ENCODE peak calls at places on chromosomes 1 and 21, in five cellular contexts. G is RWPE1, U is foreskin keratinocyte, S is heart right ventricle, B is breast epithelium. X is an unnamed sample.

GRCh38 chr1:91687452-91687851 is 186.8 kb downstream of the CDC7 start:
- DNase-seq in G (no peak), U (no peak), S (no peak), B (no peak), X (no peak)

GRCh38 chr1:234727018-234727757 is 117.2 kb upstream of the IRF2BP2 start:
- DNase-seq in G (no peak), U (no peak), S (no peak), B (no peak), X (no peak)

GRCh38 chr1:162704673-162705424 is 72.6 kb downstream of the DDR2 start:
- DNase-seq in G (no peak), U (no peak), S (peak; percentile 31), B (no peak), X (peak; percentile 62)

GRCh38 chr1:81876901-81877750 is 76.4 kb downstream of the ADGRL2 start:
- DNase-seq in G (peak; percentile 37), U (peak; percentile 34), S (no peak), B (no peak), X (no peak)

GRCh38 chr1:115977481-115978258 is 1.4 kb downstream of the SLC22A15 start:
- DNase-seq in G (peak; percentile 74), U (peak; percentile 72), S (no peak), B (no peak), X (no peak)

GRCh38 chr1:67711850-67712202 is 26.8 kb downstream of the GADD45A start:
- DNase-seq in G (no peak), U (no peak), S (no peak), B (no peak), X (no peak)

GRCh38 chr1:77021637-77022036 is 154.4 kb downstream of the ST6GALNAC5 start:
- DNase-seq in G (no peak), U (no peak), S (no peak), B (no peak), X (no peak)

GRCh38 chr1:17919525-17920439 is 164.6 kb downstream of the ACTL8 start:
- DNase-seq in G (peak; percentile 30), U (no peak), S (no peak), B (no peak), X (no peak)

GRCh38 chr1:159821171-159821867 is 5.4 kb upstream of the SLAMF8 start:
- DNase-seq in G (no peak), U (no peak), S (no peak), B (no peak), X (no peak)

GRCh38 chr21:45318556-45319341 is 31.1 kb upstream of the POFUT2 start:
- DNase-seq in G (no peak), U (no peak), S (peak; percentile 88), B (no peak), X (peak; percentile 68)

GRCh38 chr1:229186373-229187056 is 84.4 kb upstream of the RAB4A start:
- DNase-seq in G (no peak), U (no peak), S (no peak), B (no peak), X (no peak)

GRCh38 chr1:232291258-232291657 is 338.7 kb downstream of the SIPA1L2 start:
- DNase-seq in G (no peak), U (no peak), S (no peak), B (no peak), X (no peak)

GRCh38 chr1:59433440-59433813 is 136.5 kb downstream of the FGGY start:
- DNase-seq in G (no peak), U (no peak), S (no peak), B (no peak), X (peak; percentile 41)

GRCh38 chr1:56437959-56438358 is 141.4 kb downstream of the PLPP3 start:
- DNase-seq in G (peak; percentile 10), U (no peak), S (no peak), B (no peak), X (no peak)

GRCh38 chr1:176055398-176055797 is 151.7 kb downstream of the COP1 start:
- DNase-seq in G (no peak), U (no peak), S (no peak), B (no peak), X (no peak)

GRCh38 chr1:157155658-157156057 is 17.5 kb upstream of the ETV3 start:
- DNase-seq in G (no peak), U (no peak), S (peak; percentile 31), B (no peak), X (peak; percentile 29)

GRCh38 chr21:39715804-39716397 is 29.1 kb upstream of the IGSF5 start:
- DNase-seq in G (peak; percentile 47), U (no peak), S (peak; percentile 16), B (no peak), X (peak; percentile 41)

GRCh38 chr1:176670853-176671252 is 207.9 kb downstream of the PAPPA2 start:
- DNase-seq in G (no peak), U (no peak), S (no peak), B (no peak), X (no peak)

GRCh38 chr1:184610872-184611614 is 143.6 kb downstream of the EDEM3 start:
- DNase-seq in G (no peak), U (no peak), S (no peak), B (no peak), X (no peak)

GRCh38 chr21:15279484-15279883 is 214.7 kb upstream of the NRIP1 start:
- DNase-seq in G (peak; percentile 11), U (no peak), S (no peak), B (no peak), X (no peak)

GRCh38 chr1:17167783-17168479 is 37.0 kb upstream of the PADI1 start:
- DNase-seq in G (peak; percentile 36), U (no peak), S (no peak), B (no peak), X (no peak)

GRCh38 chr1:236997882-236998281 is 6.4 kb downstream of the MT1HL1 start:
- DNase-seq in G (no peak), U (no peak), S (peak; percentile 63), B (no peak), X (no peak)

GRCh38 chr1:227869851-227870305 is 54.4 kb downstream of the PRSS38 start:
- DNase-seq in G (no peak), U (no peak), S (no peak), B (no peak), X (peak; percentile 37)

GRCh38 chr1:8902765-8903164 is 24.3 kb upstream of the ENO1 start:
- DNase-seq in G (no peak), U (no peak), S (no peak), B (no peak), X (no peak)

GRCh38 chr1:9626201-9626608 is 25.3 kb upstream of the PIK3CD start:
- DNase-seq in G (no peak), U (no peak), S (no peak), B (no peak), X (no peak)

GRCh38 chr1:106534612-106535011 is 521.9 kb upstream of the PRMT6 start:
- DNase-seq in G (no peak), U (no peak), S (no peak), B (no peak), X (no peak)

GRCh38 chr1:67552336-67552759 is 122.1 kb upstream of the SERBP1 start:
- DNase-seq in G (no peak), U (no peak), S (no peak), B (no peak), X (no peak)

GRCh38 chr1:64291931-64292330 is 88.5 kb downstream of the UBE2U start:
- DNase-seq in G (no peak), U (no peak), S (no peak), B (no peak), X (no peak)

GRCh38 chr1:14614326-14614725 is 15.8 kb downstream of the KAZN start:
- DNase-seq in G (no peak), U (no peak), S (no peak), B (no peak), X (no peak)

GRCh38 chr1:27574871-27575831 is 28.8 kb downstream of the AHDC1 start:
- DNase-seq in G (peak; percentile 78), U (peak; percentile 47), S (peak; percentile 85), B (no peak), X (peak; percentile 83)

GRCh38 chr1:215521279-215521678 is 45.8 kb upstream of the KCTD3 start:
- DNase-seq in G (no peak), U (no peak), S (no peak), B (no peak), X (no peak)
- H3K27ac ChIP-seq in G (no peak overlapping the region), U (no peak overlapping the region), S (no peak overlapping the region), B (no peak overlapping the region), X (no peak overlapping the region)

GRCh38 chr1:83857705-83858104 is 141.2 kb downstream of the TTLL7 start:
- DNase-seq in G (no peak), U (no peak), S (no peak), B (no peak), X (no peak)

GRCh38 chr1:83860506-83861221 is 138.3 kb downstream of the TTLL7 start:
- DNase-seq in G (peak; percentile 25), U (no peak), S (peak; percentile 88), B (peak; percentile 85), X (peak; percentile 74)

GRCh38 chr1:83856381-83856780 is 142.6 kb downstream of the TTLL7 start:
- DNase-seq in G (no peak), U (no peak), S (no peak), B (no peak), X (no peak)

GRCh38 chr1:83854456-83854855 is 144.5 kb downstream of the TTLL7 start:
- DNase-seq in G (no peak), U (no peak), S (no peak), B (no peak), X (no peak)

GRCh38 chr1:83857108-83857507 is 141.8 kb downstream of the TTLL7 start:
- DNase-seq in G (no peak), U (no peak), S (no peak), B (no peak), X (no peak)
- TF ChIP-seq CTCF in G (no peak), U (peak; percentile 38), S (no peak), B (no peak), X (no peak)

GRCh38 chr1:151273924-151274466 is 8.1 kb upstream of the ZNF687 start:
- DNase-seq in G (no peak), U (no peak), S (no peak), B (no peak), X (no peak)
- H3K27ac ChIP-seq in G (no peak overlapping the region), U (no peak overlapping the region), S (no peak overlapping the region), B (no peak overlapping the region), X (no peak overlapping the region)

GRCh38 chr1:208137144-208137682 is 107.0 kb downstream of the PLXNA2 start:
- DNase-seq in G (no peak), U (no peak), S (no peak), B (no peak), X (no peak)

GRCh38 chr1:208134491-208134890 is 109.7 kb downstream of the PLXNA2 start:
- DNase-seq in G (no peak), U (no peak), S (no peak), B (no peak), X (no peak)

GRCh38 chr1:208135354-208135753 is 108.8 kb downstream of the PLXNA2 start:
- DNase-seq in G (no peak), U (peak; percentile 9), S (no peak), B (no peak), X (no peak)

GRCh38 chr1:208139434-208140086 is 104.6 kb downstream of the PLXNA2 start:
- DNase-seq in G (no peak), U (no peak), S (no peak), B (no peak), X (no peak)

DNA sequence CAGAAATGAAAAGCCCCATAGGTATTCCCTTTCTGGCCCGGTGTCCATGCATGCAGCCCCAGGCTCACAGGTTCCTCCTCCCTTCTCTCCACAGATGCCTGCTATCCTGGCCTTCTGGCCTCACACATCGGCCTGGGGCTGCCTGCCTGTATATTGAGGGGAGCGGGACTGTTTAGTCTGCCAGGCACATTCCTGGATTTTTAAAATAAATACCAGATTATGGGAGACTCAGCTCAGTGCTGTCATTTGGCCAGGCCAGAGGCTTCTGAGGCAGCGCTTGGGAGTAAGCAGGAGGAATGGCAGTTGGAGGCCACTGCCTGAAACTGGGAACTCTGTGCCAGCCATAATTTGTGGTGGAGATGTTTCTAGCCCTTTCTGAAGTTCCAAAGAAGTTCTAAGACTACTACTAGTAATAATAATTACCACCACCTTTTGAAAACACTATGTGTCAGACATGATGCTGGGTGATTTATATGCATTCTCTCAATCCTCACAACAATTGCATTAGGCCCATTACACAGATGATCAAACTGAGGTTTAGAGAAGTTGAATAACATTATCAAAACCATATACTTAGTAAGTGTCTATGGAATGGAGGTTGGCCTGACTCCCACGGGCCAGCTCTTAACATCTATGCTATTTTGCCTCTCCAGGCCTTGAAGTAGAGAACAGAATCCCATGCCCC is 107.6 kb downstream of the PLXNA2 start:
- DNase-seq in G (no peak), U (no peak), S (no peak), B (no peak), X (no peak)
- TF ChIP-seq CTCF in G (no peak), U (no peak), S (no peak), B (no peak), X (no peak)